ENCODE peak calls at places on chromosomes 11 and 22, in seven cellular contexts. S, G, F, L, T, K and H are unnamed samples.
A peak's percentile ranks its signal among the peaks of the same experiment; 100 is the strongest.

GRCh38 chr11:13440100-13440855 is 22.7 kb downstream of the BTBD10 start:
- DNase-seq in F (peak; percentile 51), S (peak; percentile 3), K (no peak), T (no peak), G (no peak), L (peak; percentile 92), H (peak; percentile 93)

GRCh38 chr11:68065841-68066240 is 27.0 kb downstream of the TCIRG1 start:
- DNase-seq in T (no peak), F (no peak), K (no peak), G (no peak), L (no peak), S (no peak), H (no peak)

GRCh38 chr11:110331626-110332025 is 35.2 kb upstream of the RDX start:
- DNase-seq in T (no peak), F (no peak), S (no peak), G (no peak), L (no peak), K (no peak), H (no peak)

GRCh38 chr11:22466809-22467208 is 128.6 kb downstream of the SLC17A6 start:
- DNase-seq in T (no peak), G (no peak), F (no peak), K (peak; percentile 23), L (peak; percentile 51), S (no peak), H (peak; percentile 100)

GRCh38 chr11:128603003-128603715 is 15.8 kb upstream of the ETS1 start:
- DNase-seq in K (no peak), L (no peak), T (no peak), F (no peak), S (no peak), G (no peak), H (no peak)

GRCh38 chr22:50260801-50261614 is 475 bp downstream of the MAPK12 start:
- DNase-seq in F (no peak), T (no peak), S (peak; percentile 64), G (no peak), K (peak; percentile 46), L (peak; percentile 64), H (peak; percentile 64)

GRCh38 chr11:15897211-15897960 is 459.0 kb downstream of the SOX6 start:
- DNase-seq in F (no peak), L (peak; percentile 90), T (no peak), G (peak; percentile 6), S (no peak), K (no peak), H (peak; percentile 68)

GRCh38 chr11:47268448-47269001 is 1.4 kb upstream of the MADD start:
- DNase-seq in S (no peak), F (no peak), L (no peak), T (no peak), G (no peak), K (no peak), H (no peak)

GRCh38 chr11:130480721-130481140 is 32.3 kb downstream of the ADAMTS15 start:
- DNase-seq in L (peak; percentile 22), T (no peak), S (no peak), F (no peak), K (no peak), G (no peak), H (peak; percentile 62)

GRCh38 chr22:45206233-45206632 is 34.5 kb downstream of the KIAA0930 start:
- DNase-seq in S (no peak), G (no peak), L (no peak), T (no peak), F (no peak), K (no peak), H (no peak)

GRCh38 chr11:78840623-78841022 is 266.0 kb upstream of the NARS2 start:
- DNase-seq in G (no peak), S (no peak), T (no peak), F (no peak), K (no peak), L (no peak), H (no peak)

GRCh38 chr11:132099692-132100091 is 729.3 kb downstream of the NTM start:
- DNase-seq in K (no peak), F (no peak), L (no peak), G (peak; percentile 23), S (no peak), T (no peak), H (no peak)

GRCh38 chr11:130737041-130737830 is 179.0 kb downstream of the SNX19 start:
- DNase-seq in F (no peak), S (no peak), L (peak; percentile 28), T (no peak), K (no peak), G (no peak), H (peak; percentile 66)

GRCh38 chr22:49345896-49346295 is 481.8 kb downstream of the BRD1 start:
- DNase-seq in K (no peak), F (no peak), L (no peak), T (no peak), S (no peak), G (no peak), H (no peak)

GRCh38 chr22:38412435-38413084 is 42.4 kb downstream of the KCNJ4 start:
- DNase-seq in G (no peak), S (peak; percentile 50), T (peak; percentile 44), K (no peak), F (no peak), L (no peak), H (no peak)

GRCh38 chr11:134423106-134423505 is 11.1 kb upstream of the B3GAT1 start:
- DNase-seq in S (no peak), T (no peak), G (no peak), L (no peak), F (no peak), K (no peak), H (no peak)

GRCh38 chr11:112885744-112886706 is 75.2 kb upstream of the NCAM1 start:
- DNase-seq in F (peak; percentile 33), L (no peak), K (no peak), G (no peak), S (no peak), T (no peak), H (no peak)

GRCh38 chr22:17998913-17999312 is 25.4 kb downstream of the MICAL3 start:
- DNase-seq in T (no peak), L (no peak), K (no peak), F (no peak), G (no peak), S (no peak), H (no peak)

GRCh38 chr22:41613456-41613855 is 7.4 kb downstream of the DESI1 start:
- DNase-seq in G (no peak), K (no peak), S (no peak), T (no peak), F (no peak), L (no peak), H (no peak)

GRCh38 chr11:111691731-111692130 is 74.5 kb downstream of the PPP2R1B start:
- DNase-seq in F (no peak), K (no peak), T (no peak), G (no peak), L (no peak), S (no peak), H (no peak)